ENCODE peak calls at places on chromosomes 5 and 9, in seven cellular contexts. G, K, W, D, E, R and X are unnamed samples.

GRCh38 chr9:98230789-98231188 is 24.7 kb downstream of the TBC1D2 start:
- DNase-seq in D (no peak), E (no peak), G (no peak), R (no peak), K (peak; percentile 2), W (no peak), X (no peak)

GRCh38 chr9:110320651-110321050 is 17.0 kb downstream of the TXNDC8 start:
- DNase-seq in R (no peak), K (no peak), G (no peak), D (no peak), W (no peak), E (no peak), X (no peak)

GRCh38 chr9:120258096-120258495 is 321.9 kb downstream of the CDK5RAP2 start:
- DNase-seq in K (no peak), G (no peak), D (no peak), W (no peak), R (no peak), E (no peak), X (no peak)

GRCh38 chr5:1511651-1512540 is 11.9 kb downstream of the LPCAT1 start:
- DNase-seq in W (no peak), R (no peak), E (peak; percentile 72), D (peak; percentile 29), K (no peak), G (no peak), X (no peak)

GRCh38 chr9:98092633-98092971 is 26.4 kb downstream of the TRIM14 start:
- DNase-seq in K (no peak), W (no peak), E (no peak), G (no peak), D (no peak), R (no peak), X (no peak)

GRCh38 chr5:84362061-84362720 is 22.5 kb downstream of the EDIL3 start:
- DNase-seq in R (no peak), K (no peak), W (no peak), D (no peak), E (no peak), G (no peak), X (no peak)

GRCh38 chr5:50593681-50594080 is 72.8 kb upstream of the PARP8 start:
- DNase-seq in D (no peak), K (no peak), W (no peak), R (no peak), G (no peak), E (no peak), X (no peak)

GRCh38 chr5:27472000-27472763 is 433.8 kb upstream of the CDH9 start:
- DNase-seq in E (peak; percentile 91), D (no peak), W (peak; percentile 89), G (peak; percentile 98), R (peak; percentile 89), K (peak; percentile 57), X (peak; percentile 3)

GRCh38 chr5:109705596-109705995 is 15.9 kb downstream of the MAN2A1 start:
- DNase-seq in W (no peak), R (no peak), G (no peak), E (no peak), K (no peak), D (no peak), X (no peak)

GRCh38 chr5:148416921-148417320 is 33.2 kb downstream of the FBXO38 start:
- DNase-seq in K (no peak), D (no peak), G (no peak), E (no peak), R (no peak), W (no peak), X (no peak)

GRCh38 chr9:106613250-106613737 is 249.7 kb upstream of the ZNF462 start:
- DNase-seq in D (no peak), W (no peak), E (peak; percentile 23), R (no peak), G (no peak), K (no peak), X (no peak)

GRCh38 chr5:78527054-78527884 is 121.3 kb downstream of the LHFPL2 start:
- DNase-seq in G (no peak), R (peak; percentile 82), K (no peak), E (no peak), W (no peak), D (no peak), X (no peak)

GRCh38 chr9:111405701-111406100 is 75.7 kb upstream of the OR2K2 start:
- DNase-seq in D (no peak), W (no peak), G (no peak), R (no peak), K (no peak), E (no peak), X (no peak)

GRCh38 chr9:111400564-111400898 is 70.5 kb upstream of the OR2K2 start:
- DNase-seq in R (no peak), E (no peak), K (no peak), G (no peak), D (no peak), W (no peak), X (no peak)

GRCh38 chr9:111399211-111399739 is 69.3 kb upstream of the OR2K2 start:
- DNase-seq in E (no peak), W (no peak), G (no peak), D (no peak), K (no peak), R (no peak), X (no peak)

GRCh38 chr9:111393971-111394370 is 63.9 kb upstream of the OR2K2 start:
- DNase-seq in W (no peak), D (no peak), G (no peak), K (no peak), R (no peak), E (no peak), X (no peak)

DNA sequence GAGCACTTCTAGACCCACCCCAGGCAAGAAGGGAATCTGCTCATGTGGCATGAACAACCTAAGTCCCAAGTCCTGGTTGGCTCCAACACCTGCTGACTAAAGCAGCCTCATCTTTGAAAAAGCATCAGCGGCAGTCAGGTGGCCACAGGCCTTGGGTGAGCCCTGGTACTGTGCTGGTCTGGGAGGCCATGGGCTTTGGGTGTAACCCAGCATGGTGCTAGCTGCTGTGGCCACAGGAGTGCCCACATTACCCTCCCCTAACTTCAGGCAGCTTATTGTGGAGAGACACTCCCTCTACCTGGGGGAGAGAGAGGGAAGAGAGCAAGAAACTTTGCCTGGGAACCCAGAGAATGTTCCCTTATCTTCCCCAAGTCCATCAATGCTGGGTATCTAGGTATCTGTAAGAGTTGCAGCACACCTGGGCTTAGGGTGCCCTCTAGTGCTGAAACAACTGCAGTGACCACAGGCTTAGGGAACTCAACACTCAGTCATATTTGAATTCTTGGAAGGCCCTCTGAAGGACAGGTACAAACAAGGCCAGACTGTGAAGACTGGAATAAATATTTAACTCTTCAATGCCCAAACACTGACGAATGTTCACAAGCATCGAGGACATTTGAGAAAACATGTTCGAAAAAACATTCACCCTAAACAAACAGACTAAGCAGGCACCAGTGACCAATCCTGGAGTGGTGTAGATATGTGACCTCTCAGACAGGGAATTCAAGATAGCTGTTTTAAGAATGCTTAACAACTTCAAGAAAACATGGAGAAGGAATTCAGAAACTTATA is 69.9 kb upstream of the OR2K2 start:
- DNase-seq in R (peak; percentile 35), E (peak; percentile 77), G (peak; percentile 54), W (peak; percentile 21), D (peak; percentile 33), K (no peak), X (peak; percentile 7)
- TF ChIP-seq JUND in R (no peak), E (no peak), G (no peak), W (no peak), D (no peak), K (no peak), X (no peak)

DNA sequence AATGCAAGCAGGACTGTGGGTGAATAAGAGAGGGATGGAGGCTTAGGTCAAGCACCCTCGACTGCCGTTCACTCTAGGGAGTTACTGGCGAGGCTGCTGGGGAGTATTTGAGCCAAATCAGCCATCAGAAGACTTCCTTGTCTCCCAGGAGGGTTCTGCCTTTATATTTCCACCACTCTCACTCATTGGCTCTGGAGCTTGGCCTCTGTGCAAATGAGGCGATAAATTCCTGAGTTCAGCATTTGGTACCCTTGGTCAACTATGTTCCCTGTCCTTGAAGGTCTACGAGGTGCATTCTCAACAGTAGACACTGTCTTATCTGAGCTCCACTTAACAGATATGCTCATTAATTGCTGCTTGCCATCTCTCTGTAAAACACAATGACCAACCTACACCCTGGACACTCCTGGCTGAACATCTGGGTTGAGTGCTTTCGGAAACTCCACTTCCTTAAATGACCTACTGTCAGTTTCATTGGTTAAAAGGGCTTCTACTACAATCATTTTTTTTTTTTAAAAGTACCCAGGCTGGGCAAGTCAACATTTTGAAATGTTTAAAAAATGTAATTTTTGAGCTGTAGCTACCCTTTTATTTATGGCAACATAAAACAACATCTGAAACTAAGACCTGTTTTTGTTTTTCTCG is 153.2 kb downstream of the NTRK2 start:
- DNase-seq in E (no peak), G (no peak), D (no peak), K (peak; percentile 48), R (no peak), W (no peak), X (no peak)
- TF ChIP-seq JUND in E (no peak), G (no peak), D (no peak), K (no peak), R (no peak), W (no peak), X (no peak)

DNA sequence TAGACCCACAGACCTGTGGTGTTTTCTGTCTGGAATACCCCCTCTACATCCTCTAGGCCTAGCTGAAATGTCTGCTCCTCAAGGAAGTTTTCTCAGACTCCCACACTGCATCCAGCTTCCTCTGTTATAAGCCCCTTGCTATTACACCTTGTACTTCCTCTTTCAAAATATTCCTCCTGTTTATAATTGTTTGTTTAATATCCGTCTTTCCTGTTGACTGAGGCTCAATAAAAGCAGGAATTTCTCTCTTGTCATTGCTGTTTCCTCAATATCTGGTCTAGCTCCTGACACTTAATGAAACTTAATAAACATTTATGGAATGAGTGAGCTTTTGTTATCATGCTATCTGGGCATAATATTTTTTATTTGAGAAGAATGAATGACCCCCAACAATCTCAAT is 34.1 kb upstream of the IQGAP2 start:
- DNase-seq in R (no peak), D (no peak), W (no peak), G (no peak), K (no peak), E (no peak), X (no peak)
- TF ChIP-seq JUND in R (no peak), D (no peak), W (no peak), G (no peak), K (no peak), E (no peak), X (no peak)

GRCh38 chr5:149635394-149635793 is 54.1 kb downstream of the ARHGEF37 start:
- DNase-seq in K (no peak), G (no peak), W (no peak), R (no peak), D (no peak), E (no peak), X (no peak)

GRCh38 chr5:149636191-149636860 is 55.0 kb downstream of the ARHGEF37 start:
- DNase-seq in G (no peak), E (no peak), R (no peak), W (no peak), D (no peak), K (no peak), X (no peak)

GRCh38 chr5:149638546-149639241 is 57.4 kb downstream of the ARHGEF37 start:
- DNase-seq in G (no peak), E (no peak), K (no peak), D (no peak), R (no peak), W (no peak), X (no peak)

GRCh38 chr5:149638136-149638535 is 56.8 kb downstream of the ARHGEF37 start:
- DNase-seq in W (no peak), R (no peak), K (no peak), G (no peak), E (no peak), D (no peak), X (no peak)

DNA sequence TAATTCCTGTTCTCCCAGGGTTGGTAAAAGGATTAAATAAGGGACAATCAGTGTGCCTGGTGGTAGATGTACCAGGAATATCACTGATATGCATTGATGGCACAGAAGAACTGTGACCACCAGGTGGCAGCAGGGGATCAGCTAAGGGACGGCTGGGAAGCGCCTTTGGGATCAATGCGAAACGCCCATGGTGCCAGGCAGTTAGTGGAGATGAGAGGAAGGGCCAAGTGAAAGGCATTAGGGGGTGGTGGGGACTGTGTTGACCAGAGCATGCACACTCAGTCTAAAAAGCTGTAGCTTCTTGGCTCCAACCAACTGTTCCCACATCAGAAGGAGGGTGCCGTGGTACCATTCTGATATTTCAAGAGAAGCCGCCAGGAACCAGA is 55.6 kb downstream of the ARHGEF37 start:
- DNase-seq in G (peak; percentile 63), K (no peak), W (peak; percentile 49), E (peak; percentile 79), R (peak; percentile 55), D (peak; percentile 65), X (peak; percentile 81)
- TF ChIP-seq JUND in G (no peak), K (no peak), W (no peak), E (no peak), R (no peak), D (no peak), X (no peak)